ENCODE peak calls at places on chromosomes 1 and 21, in ten cellular contexts. Q, E, F, S, J, V, B, O, N and D are unnamed samples. For H3K4me1, the result is how much of the 10 kb centered on the place peaks cover.

GRCh38 chr1:194755241-194755953 is 1569.0 kb upstream of the B3GALT2 start:
- DNase-seq in Q (no peak), B (no peak), J (no peak), N (no peak), S (no peak), O (no peak), E (no peak), V (no peak), F (no peak), D (no peak)

GRCh38 chr1:180193371-180194047 is 36.6 kb upstream of the LHX4 start:
- DNase-seq in O (no peak), E (no peak), S (peak), F (no peak), V (no peak), J (no peak), N (no peak), Q (no peak), B (no peak), D (no peak)

GRCh38 chr1:17768651-17769241 is 13.6 kb downstream of the ACTL8 start:
- DNase-seq in V (peak), Q (peak), J (no peak), B (peak), F (peak), O (no peak), E (peak), S (peak), N (no peak), D (peak)

GRCh38 chr1:45979778-45980176 is 152.7 kb downstream of the PIK3R3 start:
- DNase-seq in E (no peak), B (no peak), Q (no peak), S (peak), V (no peak), F (no peak), O (no peak), J (no peak), N (no peak), D (no peak)

GRCh38 chr21:35020902-35021301 is 28.2 kb downstream of the RUNX1 start:
- DNase-seq in F (no peak), E (peak), S (no peak), J (no peak), V (no peak), Q (no peak), N (no peak), O (peak), B (no peak), D (no peak)

GRCh38 chr1:79902418-79902817 is 895.9 kb upstream of the ADGRL4 start:
- DNase-seq in E (no peak), B (no peak), F (no peak), S (no peak), V (no peak), J (no peak), Q (no peak), O (no peak), N (no peak), D (no peak)

GRCh38 chr1:61839702-61840101 is 97.4 kb downstream of the PATJ start:
- DNase-seq in O (peak), J (no peak), V (no peak), F (no peak), N (no peak), E (peak), B (no peak), Q (no peak), S (no peak), D (no peak)

GRCh38 chr1:58316141-58316540 is 230.4 kb downstream of the OMA1 start:
- DNase-seq in F (no peak), B (no peak), E (no peak), S (no peak), Q (no peak), N (no peak), V (no peak), O (no peak), J (no peak), D (no peak)

GRCh38 chr1:5809207-5809788 is 182.9 kb downstream of the NPHP4 start:
- DNase-seq in E (no peak), Q (no peak), F (no peak), J (no peak), B (no peak), S (no peak), N (no peak), O (no peak), V (no peak), D (no peak)

GRCh38 chr1:12087797-12088314 is 24.8 kb downstream of the TNFRSF8 start:
- DNase-seq in B (no peak), V (peak), J (no peak), F (no peak), S (no peak), N (no peak), Q (no peak), E (no peak), O (no peak), D (no peak)

GRCh38 chr1:179217943-179218507 is 11.5 kb downstream of the ABL2 start:
- DNase-seq in O (no peak), B (no peak), Q (no peak), F (no peak), S (no peak), E (peak), N (no peak), V (no peak), J (no peak), D (no peak)

GRCh38 chr1:24340770-24341169 is 21.6 kb downstream of the GRHL3 start:
- DNase-seq in O (no peak), N (no peak), Q (no peak), V (peak), S (no peak), B (no peak), F (no peak), J (no peak), E (no peak), D (no peak)

GRCh38 chr1:11728126-11728806 is 7.7 kb upstream of the AGTRAP start:
- DNase-seq in Q (no peak), F (no peak), B (no peak), E (peak), N (no peak), V (no peak), O (no peak), S (no peak), J (no peak), D (no peak)

GRCh38 chr1:152141971-152142584 is 16.9 kb downstream of the RPTN start:
- DNase-seq in O (peak), B (peak), Q (peak), F (peak), S (peak), V (no peak), J (no peak), N (no peak), E (peak), D (peak)

GRCh38 chr1:205048382-205048781 is 5.4 kb downstream of the CNTN2 start:
- DNase-seq in O (no peak), N (no peak), V (no peak), F (no peak), E (no peak), J (no peak), B (no peak), Q (no peak), S (no peak), D (no peak)

GRCh38 chr1:229427572-229427971 is 6.3 kb downstream of the ACTA1 start:
- DNase-seq in Q (no peak), J (no peak), F (no peak), S (no peak), V (no peak), N (no peak), B (no peak), E (no peak), O (no peak), D (no peak)

GRCh38 chr1:53294557-53294956 is 33.3 kb downstream of the LRP8 start:
- DNase-seq in F (no peak), J (no peak), V (no peak), B (no peak), Q (no peak), O (peak), E (peak), S (no peak), N (no peak), D (no peak)

GRCh38 chr1:223106856-223107255 is 36.2 kb downstream of the TLR5 start:
- DNase-seq in O (no peak), E (no peak), Q (no peak), S (no peak), J (no peak), N (no peak), V (no peak), F (no peak), B (no peak), D (no peak)

GRCh38 chr1:4805987-4806386 is 151.6 kb downstream of the AJAP1 start:
- DNase-seq in Q (no peak), V (no peak), J (no peak), F (no peak), B (no peak), E (no peak), N (no peak), O (no peak), S (no peak), D (no peak)

GRCh38 chr1:111417755-111418154 is 9.8 kb downstream of the OVGP1 start:
- DNase-seq in B (no peak), E (no peak), Q (no peak), V (no peak), F (no peak), J (no peak), S (no peak), N (no peak), O (no peak), D (no peak)

GRCh38 chr1:94552071-94552586 is 10.6 kb upstream of the F3 start:
- DNase-seq in J (no peak), B (peak), O (peak), N (no peak), Q (no peak), V (no peak), F (peak), E (no peak), S (no peak), D (peak)

GRCh38 chr1:60283690-60284089 is 210.1 kb upstream of the C1orf87 start:
- DNase-seq in J (no peak), F (no peak), S (no peak), E (peak), V (no peak), B (no peak), N (no peak), Q (no peak), O (no peak), D (no peak)

GRCh38 chr1:206930210-206930798 is 8.6 kb upstream of the FCMR start:
- DNase-seq in E (no peak), Q (no peak), O (peak), B (no peak), V (no peak), J (peak), F (no peak), S (no peak), N (no peak), D (no peak)

GRCh38 chr1:94532077-94532476 is 9.5 kb downstream of the F3 start:
- DNase-seq in S (no peak), Q (no peak), B (no peak), N (no peak), F (no peak), O (peak), E (no peak), V (no peak), J (no peak), D (no peak)

GRCh38 chr1:45299296-45299695 is 27.4 kb upstream of the HPDL start:
- DNase-seq in V (no peak), N (no peak), Q (no peak), B (no peak), F (no peak), J (no peak), E (no peak), O (no peak), S (no peak), D (no peak)

GRCh38 chr1:59434336-59434735 is 137.4 kb downstream of the FGGY start:
- DNase-seq in E (peak), N (no peak), B (peak), V (no peak), J (no peak), F (no peak), S (no peak), O (no peak), Q (no peak), D (no peak)

GRCh38 chr1:68916227-68916853 is 419.5 kb upstream of the DEPDC1 start:
- DNase-seq in V (no peak), F (no peak), S (no peak), B (no peak), Q (peak), J (no peak), O (peak), N (no peak), E (peak), D (no peak)

GRCh38 chr1:171251741-171252300 is 3.5 kb downstream of the FMO1 start:
- DNase-seq in E (peak), O (no peak), S (peak), J (peak), F (peak), B (peak), Q (no peak), N (no peak), V (peak), D (peak)

GRCh38 chr1:6245869-6246496 is 2.0 kb downstream of the HES3 start:
- DNase-seq in S (peak), J (no peak), B (no peak), E (peak), N (peak), O (peak), F (peak), Q (no peak), V (peak), D (no peak)

GRCh38 chr1:116407033-116407432 is 34.0 kb downstream of the ATP1A1 start:
- DNase-seq in J (no peak), B (no peak), Q (no peak), O (no peak), V (no peak), E (no peak), N (no peak), S (no peak), F (no peak), D (no peak)

GRCh38 chr1:203625623-203626189 is 926 bp upstream of the ATP2B4 start:
- DNase-seq in S (peak), N (no peak), E (peak), F (no peak), Q (no peak), O (peak), B (no peak), J (no peak), V (no peak), D (no peak)

GRCh38 chr1:91057784-91058183 is 35.9 kb upstream of the ZNF644 start:
- DNase-seq in F (no peak), E (no peak), O (no peak), J (no peak), S (no peak), Q (no peak), B (no peak), V (no peak), N (no peak), D (no peak)

GRCh38 chr1:21816602-21817302 is 4.7 kb downstream of the LDLRAD2 start:
- DNase-seq in B (no peak), Q (no peak), V (no peak), N (no peak), E (peak), J (no peak), F (no peak), O (peak), S (no peak), D (no peak)

GRCh38 chr1:17540255-17541001 is 930 bp downstream of the ARHGEF10L start:
- DNase-seq in E (peak), N (peak), S (no peak), O (no peak), Q (peak), F (peak), V (peak), B (peak), J (no peak), D (peak)

GRCh38 chr1:81551942-81552341 is 248.8 kb upstream of the ADGRL2 start:
- DNase-seq in Q (no peak), N (no peak), F (no peak), S (no peak), B (no peak), E (no peak), O (peak), V (no peak), J (no peak), D (no peak)
- H3K4me1 ChIP-seq in Q (under half), N (under half), F (under half), S (under half), B (under half), E (under half), O (under half), V (under half), J (under half), D (under half)

GRCh38 chr21:45562401-45562800 is 20.2 kb upstream of the SLC19A1 start:
- DNase-seq in V (peak), F (no peak), Q (no peak), O (no peak), E (no peak), S (no peak), N (no peak), J (no peak), B (no peak), D (no peak)

GRCh38 chr21:45560106-45561021 is 18.1 kb upstream of the SLC19A1 start:
- DNase-seq in E (no peak), O (no peak), N (no peak), S (no peak), J (peak), F (peak), Q (peak), B (no peak), V (peak), D (peak)

GRCh38 chr21:45558044-45558721 is 15.9 kb upstream of the SLC19A1 start:
- DNase-seq in O (no peak), B (peak), V (peak), S (no peak), J (peak), Q (peak), E (no peak), F (no peak), N (no peak), D (peak)

GRCh38 chr21:45559216-45560105 is 17.2 kb upstream of the SLC19A1 start:
- DNase-seq in J (peak), V (peak), E (no peak), F (no peak), S (no peak), N (no peak), Q (peak), O (no peak), B (peak), D (peak)

DNA sequence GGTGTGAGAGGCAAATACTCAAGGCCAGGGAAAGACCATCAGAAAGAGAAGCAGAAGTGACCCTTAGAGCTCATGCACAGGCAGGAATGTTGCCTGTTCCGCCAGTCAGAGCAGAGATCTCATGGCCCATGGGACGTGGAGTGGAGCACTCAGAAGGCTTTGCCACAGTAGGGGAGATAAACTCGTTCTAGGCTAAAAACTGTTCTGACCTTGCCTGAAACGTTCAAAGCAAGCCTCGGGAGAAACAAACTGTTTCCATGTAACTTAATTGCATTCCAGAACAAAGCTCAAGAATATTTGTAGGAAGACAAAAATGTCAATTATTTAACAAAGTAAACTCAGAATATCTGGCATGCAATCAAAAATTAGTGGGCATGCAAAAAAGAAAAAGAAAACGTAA is 20.7 kb upstream of the SLC19A1 start:
- DNase-seq in F (no peak), S (no peak), E (no peak), B (no peak), V (no peak), Q (no peak), N (no peak), O (no peak), J (no peak), D (no peak)
- H3K27ac ChIP-seq in F (no peak), S (no peak), E (no peak), B (no peak), V (no peak), Q (no peak), N (no peak), O (no peak), J (no peak), D (no peak)

DNA sequence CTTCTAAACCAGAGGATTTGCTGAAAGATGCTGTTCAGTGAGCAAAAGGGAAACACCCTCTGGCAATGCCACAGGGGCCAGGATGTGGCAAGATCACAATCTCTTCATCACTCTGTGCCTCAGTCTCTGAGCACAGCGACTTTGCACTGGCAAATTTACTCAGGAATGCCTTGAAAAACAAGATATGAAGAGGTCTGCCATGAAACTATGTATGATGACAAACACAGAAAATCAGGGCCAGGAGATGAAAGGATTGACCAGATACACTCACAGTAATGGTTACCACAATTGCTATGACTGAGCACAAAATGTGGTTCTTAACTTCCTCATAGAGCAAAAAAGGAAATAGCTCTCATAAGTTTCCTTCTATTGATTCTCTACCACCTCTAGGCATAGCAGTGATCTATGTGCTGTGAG is 5.8 kb downstream of the TTC13 start:
- DNase-seq in N (no peak), V (no peak), Q (no peak), E (peak), O (no peak), F (no peak), B (no peak), S (peak), J (no peak), D (no peak)
- H3K4me3 ChIP-seq in N (no peak), V (no peak), Q (no peak), E (no peak), O (no peak), F (no peak), B (no peak), S (no peak), J (no peak), D (no peak)

GRCh38 chr1:226652613-226653012 is 86.5 kb downstream of the ITPKB start:
- DNase-seq in O (no peak), S (no peak), N (peak), E (no peak), V (peak), B (no peak), F (no peak), J (peak), Q (no peak), D (no peak)
- H3K4me1 ChIP-seq in O (under half), S (under half), N (under half), E (under half), V (under half), B (half or more), F (under half), J (under half), Q (under half), D (under half)

GRCh38 chr1:158017800-158018595 is 24.6 kb downstream of the KIRREL1 start:
- DNase-seq in O (no peak), E (peak), F (no peak), S (no peak), Q (no peak), V (no peak), N (no peak), J (no peak), B (no peak), D (no peak)
- H3K27ac ChIP-seq in O (peak), E (peak), F (peak), S (peak), Q (peak), V (peak), N (peak), J (peak), B (peak), D (peak)

GRCh38 chr21:45108808-45109800 is 34.7 kb downstream of the ADARB1 start:
- DNase-seq in F (no peak), V (no peak), J (no peak), O (no peak), N (no peak), E (no peak), S (no peak), Q (no peak), B (no peak), D (no peak)
- H3K4me3 ChIP-seq in F (peak), V (no peak), J (peak), O (no peak), N (no peak), E (no peak), S (no peak), Q (peak), B (no peak), D (peak)